ENCODE peak calls at places on chromosomes 12 and 14, in five cellular contexts. F is endothelial cell, O is coronary artery, Q is bronchial epithelial cell, H is neural crest cell. T is an unnamed sample.

GRCh38 chr12:68048648-68049297 is 59.5 kb downstream of the IFNG-AS1 start:
- DNase-seq in O (no peak), F (no peak), H (no peak), Q (no peak), T (no peak)

GRCh38 chr14:97785495-97785894 is 988.3 kb downstream of the VRK1 start:
- DNase-seq in H (no peak), F (no peak), O (no peak), Q (no peak), T (no peak)

GRCh38 chr12:2156333-2156732 is 103.5 kb downstream of the CACNA1C start:
- DNase-seq in F (no peak), O (no peak), Q (no peak), H (no peak), T (no peak)

GRCh38 chr14:29085546-29085945 is 319.0 kb downstream of the FOXG1 start:
- DNase-seq in O (no peak), Q (peak), F (peak), H (no peak), T (no peak)

GRCh38 chr12:124680863-124681778 is 113.7 kb upstream of the NCOR2 start:
- DNase-seq in Q (peak), F (no peak), O (no peak), H (peak), T (no peak)

GRCh38 chr14:37124617-37125016 is 47.8 kb downstream of the SLC25A21 start:
- DNase-seq in O (no peak), H (no peak), Q (peak), F (no peak), T (no peak)

GRCh38 chr12:34335819-34336262 is 313.5 kb downstream of the ALG10 start:
- DNase-seq in Q (no peak), F (no peak), O (no peak), H (no peak), T (no peak)

GRCh38 chr14:61147369-61147897 is 133.7 kb downstream of the TMEM30B start:
- DNase-seq in O (no peak), Q (peak), F (no peak), H (no peak), T (no peak)

GRCh38 chr14:24849471-24849870 is 200.5 kb downstream of the STXBP6 start:
- DNase-seq in F (no peak), Q (no peak), H (no peak), O (no peak), T (no peak)

GRCh38 chr14:90756755-90757345 is 59.4 kb downstream of the TTC7B start:
- DNase-seq in F (no peak), O (no peak), H (no peak), Q (no peak), T (no peak)

GRCh38 chr14:30558362-30558674 is 640 bp upstream of the G2E3 start:
- DNase-seq in H (no peak), F (no peak), Q (no peak), O (no peak), T (no peak)

GRCh38 chr14:64531567-64531966 is 9.0 kb upstream of the HSPA2 start:
- DNase-seq in O (no peak), H (no peak), Q (no peak), F (no peak), T (no peak)

GRCh38 chr12:96194901-96195844 is 998 bp downstream of the ELK3 start:
- DNase-seq in Q (peak), H (peak), F (no peak), O (peak), T (peak)

GRCh38 chr14:63468273-63468672 is 74.9 kb downstream of the PPP2R5E start:
- DNase-seq in H (no peak), O (no peak), F (no peak), Q (peak), T (no peak)

DNA sequence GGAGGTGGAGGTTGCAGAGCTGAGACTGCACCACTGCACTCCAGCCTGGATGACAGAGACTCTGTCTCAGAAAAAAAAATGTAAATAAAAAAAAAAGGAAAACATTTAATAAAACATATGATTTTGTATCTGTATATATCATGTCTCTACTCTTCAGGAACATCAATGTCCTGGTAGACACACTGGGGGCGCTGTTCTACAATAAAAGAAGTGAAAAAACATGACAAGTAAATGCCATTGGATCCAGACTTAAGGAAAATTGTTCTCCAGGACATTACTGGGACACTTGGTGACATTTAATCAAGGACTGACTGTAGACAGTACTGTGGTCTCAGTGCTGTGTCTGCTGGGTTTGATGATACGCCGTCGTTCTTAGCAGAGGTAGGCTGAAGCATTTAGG is 15.5 kb upstream of the KLC1 start:
- DNase-seq in Q (no peak), F (no peak), H (no peak), O (no peak), T (no peak)
- TF ChIP-seq CTCF in Q (no peak), F (no peak), H (no peak), O (no peak), T (no peak)

GRCh38 chr14:80213602-80214001 is 2.3 kb upstream of the DIO2 start:
- DNase-seq in Q (peak), F (peak), H (no peak), O (no peak), T (peak)
- TF ChIP-seq CTCF in Q (peak), F (peak), H (peak), O (no peak), T (peak)

GRCh38 chr12:79006306-79006705 is 141.7 kb downstream of the SYT1 start:
- DNase-seq in O (no peak), H (no peak), F (no peak), Q (peak), T (no peak)
- TF ChIP-seq CTCF in O (no peak), H (no peak), F (peak), Q (peak), T (no peak)

GRCh38 chr12:99627459-99627858 is 20.1 kb upstream of the GARIN6 start:
- DNase-seq in F (no peak), Q (no peak), O (no peak), H (no peak), T (no peak)
- TF ChIP-seq CTCF in F (no peak), Q (no peak), O (no peak), H (no peak), T (no peak)

GRCh38 chr14:85447883-85448282 is 82.1 kb upstream of the FLRT2 start:
- DNase-seq in H (no peak), F (no peak), Q (no peak), O (no peak), T (no peak)
- TF ChIP-seq CTCF in H (no peak), F (no peak), Q (no peak), O (no peak), T (no peak)

GRCh38 chr14:67734675-67735074 is 33.0 kb downstream of the RDH12 start:
- DNase-seq in F (no peak), O (no peak), H (no peak), Q (no peak), T (no peak)
- TF ChIP-seq CTCF in F (no peak), O (no peak), H (no peak), Q (no peak), T (no peak)

GRCh38 chr14:56194062-56194461 is 75.9 kb downstream of the PELI2 start:
- DNase-seq in F (peak), Q (no peak), H (no peak), O (no peak), T (no peak)

GRCh38 chr14:56195727-56196126 is 77.5 kb downstream of the PELI2 start:
- DNase-seq in H (no peak), F (no peak), O (no peak), Q (no peak), T (peak)

GRCh38 chr14:56196274-56196673 is 78.1 kb downstream of the PELI2 start:
- DNase-seq in H (no peak), Q (no peak), F (no peak), O (no peak), T (no peak)

GRCh38 chr14:56197150-56197549 is 78.9 kb downstream of the PELI2 start:
- DNase-seq in F (no peak), H (no peak), O (no peak), Q (no peak), T (no peak)

GRCh38 chr14:56195219-56195618 is 77.0 kb downstream of the PELI2 start:
- DNase-seq in H (no peak), Q (no peak), F (peak), O (no peak), T (peak)
- TF ChIP-seq CTCF in H (no peak), Q (no peak), F (no peak), O (no peak), T (no peak)

GRCh38 chr14:75461755-75462349 is 34.0 kb downstream of the JDP2 start:
- DNase-seq in Q (no peak), F (no peak), O (no peak), H (no peak), T (no peak)
- TF ChIP-seq CTCF in Q (no peak), F (no peak), O (no peak), H (no peak), T (no peak)

T was measured in glutamatergic neuron.